ENCODE peak calls at places on chromosome 5, in ten cellular contexts. Q is NCI-H1105 treated with DMSO at 0.1 percent for 48 hours; L is T-helper 2 cell; O is cardiac fibroblast; E is neuronal stem cell; Z is SK-N-SH; R is mammary epithelial cell; D is HT1080; U is stomach; H is activated T-helper 1 cell treated with anti-CD3 and anti-CD28 coated beads, Interleukin-12 subunit alpha, Interleukin-12 subunit beta, Interleukin-2, Interleukin-4 antibody, amounts not matched to agents 30 ng/mL and 10 ng/mL and 1 ng/mL, durations not matched to agents 14 hours and 24 hours and 36 hours. K is an unnamed sample.

GRCh38 chr5:172894767-172895166 is 60.7 kb downstream of the ERGIC1 start:
- DNase-seq in Z (no peak), E (no peak), R (no peak), L (no peak), Q (no peak), O (no peak), D (no peak), H (no peak), U (no peak), K (no peak)

GRCh38 chr5:178606269-178606668 is 16.1 kb upstream of the COL23A1 start:
- DNase-seq in Q (no peak), Z (no peak), R (no peak), L (no peak), H (no peak), O (peak), U (no peak), D (no peak), E (no peak), K (no peak)

GRCh38 chr5:9513825-9514224 is 32.0 kb downstream of the SEMA5A start:
- DNase-seq in D (peak), Q (no peak), U (no peak), L (no peak), Z (no peak), H (no peak), O (peak), R (no peak), E (no peak), K (no peak)

GRCh38 chr5:159095218-159095617 is 4.5 kb downstream of the EBF1 start:
- DNase-seq in Q (no peak), H (no peak), R (no peak), D (no peak), U (no peak), L (no peak), E (no peak), O (no peak), Z (no peak), K (no peak)

GRCh38 chr5:132098621-132099020 is 25.0 kb downstream of the CSF2 start:
- DNase-seq in Q (no peak), D (no peak), L (no peak), R (no peak), H (no peak), E (no peak), O (no peak), U (no peak), Z (no peak), K (no peak)

GRCh38 chr5:111512406-111513174 is at the start of gene STARD4:
- DNase-seq in E (peak), O (peak), Z (peak), R (peak), Q (peak), D (peak), U (peak), L (peak), H (peak), K (peak)

GRCh38 chr5:93578179-93578812 is 2.7 kb downstream of the NR2F1-AS1 start:
- DNase-seq in D (no peak), H (no peak), Z (no peak), O (no peak), U (no peak), Q (no peak), R (no peak), E (no peak), L (no peak), K (no peak)

GRCh38 chr5:114101153-114101552 is 260.7 kb upstream of the KCNN2 start:
- DNase-seq in H (no peak), D (peak), Z (peak), Q (peak), R (peak), U (no peak), O (peak), E (no peak), L (peak), K (no peak)

GRCh38 chr5:120604898-120605297 is 140.8 kb downstream of the PRR16 start:
- DNase-seq in Q (no peak), D (peak), U (no peak), Z (no peak), E (no peak), H (no peak), L (no peak), O (peak), R (peak), K (no peak)

GRCh38 chr5:58497956-58498942 is 7.0 kb downstream of the GAPT start:
- DNase-seq in H (no peak), R (peak), L (no peak), U (peak), D (no peak), Q (peak), E (peak), Z (peak), O (peak), K (no peak)

GRCh38 chr5:109585012-109585599 is 104.6 kb upstream of the MAN2A1 start:
- DNase-seq in U (no peak), O (peak), Z (no peak), H (no peak), E (no peak), Q (no peak), D (peak), L (no peak), R (peak), K (no peak)

GRCh38 chr5:173689171-173689676 is 72.8 kb upstream of the BOD1 start:
- DNase-seq in E (no peak), D (no peak), Q (no peak), R (no peak), L (no peak), Z (no peak), U (peak), H (no peak), O (peak), K (no peak)

GRCh38 chr5:93378073-93378472 is 202.9 kb downstream of the NR2F1-AS1 start:
- DNase-seq in E (no peak), Q (peak), D (peak), Z (no peak), U (no peak), O (peak), H (no peak), R (peak), L (no peak), K (no peak)

GRCh38 chr5:130286971-130287370 is 382.7 kb downstream of the CHSY3 start:
- DNase-seq in D (no peak), E (no peak), Q (no peak), R (no peak), L (no peak), Z (no peak), U (no peak), O (peak), H (no peak), K (no peak)

GRCh38 chr5:154478224-154478565 is at the start of gene HAND1:
- DNase-seq in O (peak), R (no peak), D (no peak), E (peak), L (no peak), Q (peak), H (no peak), Z (peak), U (peak), K (no peak)

GRCh38 chr5:33939863-33940262 is 3.7 kb downstream of the RXFP3 start:
- DNase-seq in O (peak), D (peak), Z (no peak), L (no peak), E (no peak), R (peak), H (no peak), U (no peak), Q (no peak), K (no peak)

GRCh38 chr5:135442387-135443256 is 4.5 kb downstream of the DCANP1 start:
- DNase-seq in H (no peak), L (no peak), Z (no peak), E (no peak), O (no peak), U (no peak), D (no peak), Q (no peak), R (no peak), K (no peak)

GRCh38 chr5:151598984-151599383 is 7.9 kb upstream of the FAT2 start:
- DNase-seq in U (no peak), L (peak), R (peak), O (no peak), H (no peak), D (no peak), Z (no peak), E (no peak), Q (no peak), K (no peak)